ENCODE peak calls at places on chromosomes 13 and 19, in five cellular contexts. Q is lung, T is right cardiac atrium, A is left lung, O is aorta. Z is an unnamed sample. For H3K4me1, the result is how much of the 10 kb centered on the place peaks cover.

GRCh38 chr13:100658363-100658762 is 16.2 kb downstream of the TMTC4 start:
- ATAC-seq in Q (no peak), T (no peak), A (no peak), O (no peak), Z (no peak)

GRCh38 chr13:59208405-59209195 is 955.1 kb downstream of the DIAPH3 start:
- ATAC-seq in Q (no peak), T (no peak), A (no peak), O (no peak), Z (no peak)

GRCh38 chr19:47032171-47032811 is 12.7 kb downstream of the NPAS1 start:
- ATAC-seq in Q (no peak), T (peak), A (peak), O (no peak), Z (no peak)

GRCh38 chr13:41365636-41366035 is 54.6 kb downstream of the NAA16 start:
- ATAC-seq in Q (no peak), T (no peak), A (no peak), O (no peak), Z (no peak)

GRCh38 chr19:13478576-13478975 is 27.7 kb downstream of the CACNA1A start:
- ATAC-seq in Q (no peak), T (no peak), A (no peak), O (no peak), Z (no peak)

GRCh38 chr19:35130761-35131720 is 3.8 kb downstream of the LGI4 start:
- ATAC-seq in Q (no peak), T (no peak), A (peak), O (no peak), Z (no peak)

GRCh38 chr13:80979035-80979641 is 638.2 kb upstream of the SPRY2 start:
- ATAC-seq in Q (peak), T (no peak), A (peak), O (no peak), Z (no peak)

GRCh38 chr19:46878613-46879375 is 18.0 kb downstream of the ARHGAP35 start:
- ATAC-seq in Q (no peak), T (peak), A (no peak), O (no peak), Z (no peak)

GRCh38 chr19:6273701-6274601 is 5.8 kb downstream of the MLLT1 start:
- ATAC-seq in Q (peak), T (peak), A (peak), O (peak), Z (peak)

GRCh38 chr13:44051923-44052322 is 172.2 kb downstream of the LACC1 start:
- ATAC-seq in Q (no peak), T (no peak), A (no peak), O (no peak), Z (no peak)

GRCh38 chr19:1854032-1854541 is 5.8 kb upstream of the REXO1 start:
- ATAC-seq in Q (no peak), T (no peak), A (no peak), O (no peak), Z (no peak)

GRCh38 chr19:1853295-1854031 is 5.2 kb upstream of the REXO1 start:
- ATAC-seq in Q (peak), T (peak), A (peak), O (peak), Z (no peak)

GRCh38 chr19:1852294-1852646 is 4.0 kb upstream of the REXO1 start:
- ATAC-seq in Q (no peak), T (no peak), A (no peak), O (no peak), Z (no peak)

GRCh38 chr19:1851581-1852293 is 3.5 kb upstream of the REXO1 start:
- ATAC-seq in Q (no peak), T (no peak), A (no peak), O (no peak), Z (no peak)

GRCh38 chr19:1852729-1853128 is 4.4 kb upstream of the REXO1 start:
- ATAC-seq in Q (no peak), T (no peak), A (no peak), O (no peak), Z (no peak)
- H3K4me1 ChIP-seq in Q (under half), T (under half), A (under half), O (under half), Z (under half)

GRCh38 chr13:98517576-98518310 is 59.2 kb downstream of the STK24 start:
- ATAC-seq in Q (no peak), T (no peak), A (no peak), O (no peak), Z (no peak)
- H3K4me1 ChIP-seq in Q (under half), T (under half), A (under half), O (under half), Z (half or more)

DNA sequence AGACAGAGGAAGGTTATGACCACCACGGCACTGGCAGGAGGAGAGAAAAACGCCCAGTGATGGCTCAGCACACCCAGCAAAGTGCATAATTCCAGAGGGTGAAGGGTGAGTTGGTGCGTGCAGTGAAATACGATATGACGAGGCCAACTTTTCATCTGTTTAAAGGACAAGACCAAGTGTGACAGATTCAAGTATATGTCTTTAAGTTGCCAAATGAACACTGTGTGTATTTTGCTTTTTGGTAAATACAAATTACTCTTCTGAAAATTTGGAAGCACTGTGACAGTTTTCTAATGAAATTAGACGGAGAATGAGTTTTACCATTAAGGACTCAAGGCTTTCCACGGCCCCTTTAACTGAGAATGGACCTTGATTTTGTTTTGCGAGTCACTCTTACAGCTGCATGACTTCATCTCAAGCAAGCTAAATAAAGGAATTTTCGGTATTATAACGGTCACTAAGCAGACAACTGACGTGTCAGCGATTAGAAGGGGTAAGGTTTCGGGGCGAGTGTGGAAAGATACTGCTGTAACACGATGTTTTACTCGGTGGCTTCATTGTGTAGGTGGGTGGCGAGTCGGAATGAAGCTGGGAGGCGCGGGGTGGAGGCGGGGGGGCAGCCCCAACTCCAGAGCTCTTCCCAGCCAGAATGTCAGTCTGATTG is 22.8 kb downstream of the COL4A2 start:
- ATAC-seq in Q (no peak), T (peak), A (no peak), O (peak), Z (peak)
- H3K4me1 ChIP-seq in Q (under half), T (under half), A (under half), O (under half), Z (half or more)

GRCh38 chr19:2634960-2635359 is 67.5 kb downstream of the GNG7 start:
- ATAC-seq in Q (no peak), T (peak), A (no peak), O (no peak), Z (no peak)
- H3K4me1 ChIP-seq in Q (under half), T (under half), A (under half), O (under half), Z (under half)

GRCh38 chr19:48367855-48368254 is 3.7 kb downstream of the SYNGR4 start:
- ATAC-seq in Q (no peak), T (no peak), A (no peak), O (no peak), Z (no peak)

GRCh38 chr19:48370955-48371354 is 6.8 kb downstream of the SYNGR4 start:
- ATAC-seq in Q (no peak), T (no peak), A (no peak), O (no peak), Z (no peak)

GRCh38 chr19:48371367-48371766 is 7.2 kb downstream of the SYNGR4 start:
- ATAC-seq in Q (no peak), T (no peak), A (no peak), O (no peak), Z (no peak)

GRCh38 chr19:48365602-48366001 is 1.4 kb downstream of the SYNGR4 start:
- ATAC-seq in Q (no peak), T (no peak), A (no peak), O (no peak), Z (no peak)

DNA sequence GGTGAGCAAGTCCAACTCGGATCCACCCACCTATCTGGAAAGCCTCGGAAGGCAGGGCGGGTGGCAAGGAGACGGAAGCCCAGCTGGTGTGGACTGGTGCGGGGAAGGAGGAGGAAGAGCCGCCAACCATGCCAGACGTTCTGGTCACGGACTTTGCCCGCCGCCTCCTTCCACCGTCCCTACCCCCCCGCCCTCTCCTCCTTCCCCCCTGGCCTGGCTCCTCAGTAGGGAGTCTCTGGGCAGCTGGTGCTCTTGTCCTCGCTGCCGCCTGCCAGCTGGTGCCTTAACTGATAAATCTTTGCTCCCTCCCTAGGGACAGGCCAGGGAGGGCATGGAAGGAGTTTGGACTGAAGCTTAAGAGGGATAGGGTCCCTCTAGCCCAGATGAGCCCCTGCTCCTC is 4.8 kb downstream of the SYNGR4 start:
- ATAC-seq in Q (no peak), T (no peak), A (no peak), O (no peak), Z (no peak)
- H3K4me1 ChIP-seq in Q (under half), T (under half), A (under half), O (under half), Z (under half)

GRCh38 chr19:4638330-4638729 is 986 bp upstream of the TNFAIP8L1 start:
- ATAC-seq in Q (no peak), T (peak), A (no peak), O (no peak), Z (no peak)
- H3K4me1 ChIP-seq in Q (under half), T (under half), A (under half), O (under half), Z (under half)

Z was measured in gastroesophageal sphincter.